ENCODE peak calls at places on chromosomes 12 and 14, in six cellular contexts. L is left lung, E is germinal center, C is lower leg skin, W is pons, P is foreskin fibroblast. R is an unnamed sample.

GRCh38 chr14:63857467-63858030 is 4.7 kb downstream of the SYNE2 start:
- DNase-seq in P (no peak), E (no peak), C (no peak), W (no peak), L (no peak), R (no peak)

GRCh38 chr14:66074546-66074945 is 411.6 kb upstream of the CCDC196 start:
- DNase-seq in C (no peak), L (no peak), W (no peak), P (no peak), E (no peak), R (no peak)

GRCh38 chr12:89370850-89371249 is 18.5 kb upstream of the DUSP6 start:
- DNase-seq in W (peak), C (no peak), L (no peak), P (peak), E (no peak), R (no peak)

GRCh38 chr14:54976316-54976715 is 50.6 kb downstream of the WDHD1 start:
- DNase-seq in C (no peak), P (peak), L (no peak), W (no peak), E (no peak), R (no peak)

GRCh38 chr14:67970923-67971322 is 151.3 kb downstream of the RAD51B start:
- DNase-seq in W (no peak), L (no peak), P (no peak), C (no peak), E (no peak), R (no peak)

GRCh38 chr12:39367494-39367893 is 75.4 kb downstream of the KIF21A start:
- DNase-seq in L (no peak), W (no peak), P (no peak), E (no peak), C (no peak), R (no peak)

GRCh38 chr12:121224591-121224990 is 14.7 kb downstream of the P2RX4 start:
- DNase-seq in E (no peak), L (peak), C (no peak), W (no peak), P (no peak), R (no peak)

GRCh38 chr12:66120477-66120876 is 10.1 kb downstream of the LLPH start:
- DNase-seq in W (no peak), L (no peak), E (no peak), C (no peak), P (no peak), R (no peak)

R was measured in uterus.